ENCODE peak calls at places on chromosomes 13 and 19, in eight cellular contexts. B, S, E, Q, D, O, Y and R are unnamed samples.

GRCh38 chr13:73870036-73870741 is 264.0 kb downstream of the KLF12 start:
- DNase-seq in B (no peak), S (no peak), E (no peak), Q (no peak), D (peak; percentile 86), O (no peak), Y (no peak), R (peak; percentile 18)

GRCh38 chr19:39671739-39672363 is 16.1 kb downstream of the LGALS16 start:
- DNase-seq in B (peak; percentile 41), S (no peak), E (no peak), Q (peak; percentile 27), D (peak; percentile 50), O (peak; percentile 6), Y (peak; percentile 38), R (peak; percentile 36)

GRCh38 chr19:44719262-44719701 is 20.3 kb downstream of the CEACAM16 start:
- DNase-seq in B (no peak), S (no peak), E (no peak), Q (no peak), D (no peak), O (no peak), Y (no peak), R (no peak)

GRCh38 chr19:19860756-19861390 is 4.8 kb upstream of the ZNF253 start:
- DNase-seq in B (no peak), S (no peak), E (peak; percentile 73), Q (peak; percentile 27), D (no peak), O (no peak), Y (no peak), R (no peak)

GRCh38 chr19:49767380-49767779 is 579 bp downstream of the AP2A1 start:
- DNase-seq in B (no peak), S (no peak), E (no peak), Q (no peak), D (no peak), O (no peak), Y (no peak), R (no peak)

GRCh38 chr19:27972291-27973040 is 1240.5 kb downstream of the UQCRFS1 start:
- DNase-seq in B (no peak), S (no peak), E (no peak), Q (no peak), D (peak; percentile 35), O (no peak), Y (peak; percentile 3), R (peak; percentile 64)

GRCh38 chr13:92719868-92720267 is 506.7 kb upstream of the GPC6 start:
- DNase-seq in B (peak; percentile 92), S (no peak), E (no peak), Q (peak; percentile 49), D (no peak), O (no peak), Y (no peak), R (no peak)

GRCh38 chr19:17049711-17050280 is 23.2 kb upstream of the CPAMD8 start:
- DNase-seq in B (no peak), S (no peak), E (no peak), Q (no peak), D (peak; percentile 71), O (no peak), Y (peak; percentile 42), R (peak; percentile 13)

GRCh38 chr13:109783447-109783814 is 3.0 kb downstream of the IRS2 start:
- DNase-seq in B (no peak), S (no peak), E (no peak), Q (no peak), D (no peak), O (no peak), Y (no peak), R (no peak)

GRCh38 chr13:50162001-50162400 is 146.8 kb downstream of the KCNRG start:
- DNase-seq in B (no peak), S (no peak), E (no peak), Q (no peak), D (peak; percentile 63), O (no peak), Y (no peak), R (no peak)

GRCh38 chr19:38142176-38143035 is 81.6 kb downstream of the DPF1 start:
- DNase-seq in B (peak; percentile 26), S (no peak), E (no peak), Q (peak; percentile 20), D (peak; percentile 51), O (no peak), Y (peak; percentile 65), R (peak; percentile 57)

GRCh38 chr13:27953671-27954405 is 15.3 kb downstream of the CDX2 start:
- DNase-seq in B (peak; percentile 76), S (no peak), E (peak; percentile 22), Q (no peak), D (peak; percentile 57), O (no peak), Y (peak; percentile 59), R (peak; percentile 12)

GRCh38 chr19:39386557-39386956 is 4.3 kb downstream of the PAF1 start:
- DNase-seq in B (no peak), S (no peak), E (no peak), Q (no peak), D (no peak), O (no peak), Y (no peak), R (no peak)

GRCh38 chr19:34430738-34431625 is 2.8 kb downstream of the UBA2 start:
- DNase-seq in B (no peak), S (no peak), E (no peak), Q (no peak), D (peak; percentile 72), O (peak; percentile 26), Y (peak; percentile 77), R (peak; percentile 60)

GRCh38 chr19:3184847-3185481 is 766 bp upstream of the NCLN start:
- DNase-seq in B (peak; percentile 65), S (no peak), E (peak; percentile 69), Q (no peak), D (no peak), O (no peak), Y (peak; percentile 47), R (no peak)

GRCh38 chr13:43946281-43946680 is 66.6 kb downstream of the LACC1 start:
- DNase-seq in B (no peak), S (no peak), E (no peak), Q (no peak), D (no peak), O (no peak), Y (no peak), R (no peak)

GRCh38 chr19:49488863-49489537 is 1.6 kb downstream of the RPL13A start:
- DNase-seq in B (no peak), S (no peak), E (no peak), Q (no peak), D (no peak), O (no peak), Y (no peak), R (no peak)

GRCh38 chr19:30391052-30391451 is 18.9 kb downstream of the ZNF536 start:
- DNase-seq in B (no peak), S (no peak), E (no peak), Q (no peak), D (no peak), O (no peak), Y (no peak), R (no peak)

GRCh38 chr13:95921485-95921884 is 131.7 kb downstream of the UGGT2 start:
- DNase-seq in B (no peak), S (no peak), E (no peak), Q (no peak), D (peak; percentile 6), O (no peak), Y (no peak), R (peak; percentile 66)

GRCh38 chr13:100131863-100132574 is 43.1 kb downstream of the PCCA start:
- DNase-seq in B (no peak), S (no peak), E (no peak), Q (no peak), D (peak; percentile 95), O (no peak), Y (peak; percentile 71), R (peak; percentile 90)

GRCh38 chr19:40458597-40458974 is 7.0 kb downstream of the BLVRB start:
- DNase-seq in B (no peak), S (no peak), E (no peak), Q (no peak), D (no peak), O (no peak), Y (no peak), R (no peak)

GRCh38 chr13:76711515-76712182 is 174.6 kb downstream of the KCTD12 start:
- DNase-seq in B (no peak), S (no peak), E (peak; percentile 39), Q (no peak), D (peak; percentile 91), O (no peak), Y (peak; percentile 31), R (peak; percentile 93)

GRCh38 chr13:75365724-75366173 is 116.2 kb downstream of the TBC1D4 start:
- DNase-seq in B (no peak), S (no peak), E (no peak), Q (no peak), D (peak; percentile 83), O (no peak), Y (peak; percentile 18), R (peak; percentile 90)

GRCh38 chr19:33430674-33431277 is 57.3 kb downstream of the CEBPG start:
- DNase-seq in B (peak; percentile 20), S (peak; percentile 22), E (peak; percentile 34), Q (peak; percentile 43), D (peak; percentile 63), O (no peak), Y (peak; percentile 75), R (peak; percentile 51)

GRCh38 chr19:13920940-13921744 is 15.1 kb downstream of the CC2D1A start:
- DNase-seq in B (no peak), S (no peak), E (no peak), Q (peak; percentile 50), D (peak; percentile 64), O (no peak), Y (no peak), R (peak; percentile 69)

GRCh38 chr19:23665651-23666410 is 21.2 kb downstream of the ZNF675 start:
- DNase-seq in B (no peak), S (no peak), E (no peak), Q (peak; percentile 28), D (no peak), O (no peak), Y (no peak), R (no peak)

GRCh38 chr19:43290568-43291359 is 21.4 kb upstream of the PSG9 start:
- DNase-seq in B (no peak), S (no peak), E (no peak), Q (peak; percentile 2), D (peak; percentile 15), O (no peak), Y (no peak), R (peak; percentile 12)

GRCh38 chr13:110183925-110184324 is 123.0 kb downstream of the COL4A1 start:
- DNase-seq in B (no peak), S (no peak), E (no peak), Q (no peak), D (peak; percentile 2), O (no peak), Y (no peak), R (peak; percentile 5)

GRCh38 chr19:54002495-54003315 is 11.3 kb downstream of the CACNG6 start:
- DNase-seq in B (no peak), S (no peak), E (no peak), Q (no peak), D (no peak), O (no peak), Y (no peak), R (no peak)